ENCODE peak calls at places on chromosome 6, in four cellular contexts. One of them, this sample, is unnamed.

GRCh38 chr6:167764713-167765479 is 61.8 kb upstream of the AFDN start:
- DNase-seq in CD8-positive, alpha-beta memory T cell: no peak
- DNase-seq in spleen: peak; percentile 12
- DNase-seq in NCI-H460: no peak
- DNase-seq in this sample: no peak

GRCh38 chr6:75936682-75937081 is 135.8 kb downstream of the IMPG1 start:
- DNase-seq in spleen: no peak
- DNase-seq in CD8-positive, alpha-beta memory T cell: no peak
- DNase-seq in NCI-H460: no peak
- DNase-seq in this sample: no peak

GRCh38 chr6:44002591-44003344 is 124.5 kb downstream of the MRPL14 start:
- DNase-seq in CD8-positive, alpha-beta memory T cell: peak; percentile 46
- DNase-seq in NCI-H460: no peak
- DNase-seq in spleen: peak; percentile 65
- DNase-seq in this sample: no peak

GRCh38 chr6:4906293-4906941 is 97.4 kb downstream of the RPP40 start:
- DNase-seq in CD8-positive, alpha-beta memory T cell: no peak
- DNase-seq in NCI-H460: no peak
- DNase-seq in spleen: no peak
- DNase-seq in this sample: no peak

GRCh38 chr6:169794317-169795055 is 43.1 kb downstream of the ERMARD start:
- DNase-seq in CD8-positive, alpha-beta memory T cell: no peak
- DNase-seq in NCI-H460: no peak
- DNase-seq in spleen: peak; percentile 51
- DNase-seq in this sample: no peak

GRCh38 chr6:3351105-3351676 is 92.4 kb downstream of the PSMG4 start:
- DNase-seq in spleen: no peak
- DNase-seq in NCI-H460: no peak
- DNase-seq in CD8-positive, alpha-beta memory T cell: no peak
- DNase-seq in this sample: no peak

GRCh38 chr6:161186173-161186769 is 87.6 kb downstream of the AGPAT4 start:
- DNase-seq in spleen: no peak
- DNase-seq in CD8-positive, alpha-beta memory T cell: no peak
- DNase-seq in NCI-H460: no peak
- DNase-seq in this sample: no peak

GRCh38 chr6:68978411-68978810 is 343.3 kb downstream of the ADGRB3 start:
- DNase-seq in NCI-H460: no peak
- DNase-seq in spleen: no peak
- DNase-seq in CD8-positive, alpha-beta memory T cell: no peak
- DNase-seq in this sample: no peak

GRCh38 chr6:27312146-27312949 is at the start of gene POM121L2:
- DNase-seq in NCI-H460: no peak
- DNase-seq in CD8-positive, alpha-beta memory T cell: peak; percentile 63
- DNase-seq in spleen: peak; percentile 78
- DNase-seq in this sample: no peak

GRCh38 chr6:140051521-140052455 is 677.3 kb upstream of the CITED2 start:
- DNase-seq in CD8-positive, alpha-beta memory T cell: no peak
- DNase-seq in NCI-H460: peak; percentile 71
- DNase-seq in spleen: no peak
- DNase-seq in this sample: no peak

GRCh38 chr6:163489584-163489983 is 75.1 kb downstream of the QKI start:
- DNase-seq in CD8-positive, alpha-beta memory T cell: no peak
- DNase-seq in spleen: no peak
- DNase-seq in NCI-H460: no peak
- DNase-seq in this sample: no peak

GRCh38 chr6:14784596-14785360 is 461.1 kb upstream of the JARID2 start:
- DNase-seq in NCI-H460: no peak
- DNase-seq in spleen: no peak
- DNase-seq in CD8-positive, alpha-beta memory T cell: peak; percentile 13
- DNase-seq in this sample: no peak

GRCh38 chr6:158758941-158759479 is 60.2 kb downstream of the EZR start:
- DNase-seq in spleen: no peak
- DNase-seq in CD8-positive, alpha-beta memory T cell: no peak
- DNase-seq in NCI-H460: no peak
- DNase-seq in this sample: no peak

GRCh38 chr6:27966816-27967426 is 9.9 kb downstream of the OR2B6 start:
- DNase-seq in spleen: peak; percentile 67
- DNase-seq in CD8-positive, alpha-beta memory T cell: no peak
- DNase-seq in NCI-H460: no peak
- DNase-seq in this sample: no peak

GRCh38 chr6:20691185-20691584 is 156.9 kb downstream of the CDKAL1 start:
- DNase-seq in NCI-H460: no peak
- DNase-seq in spleen: no peak
- DNase-seq in CD8-positive, alpha-beta memory T cell: no peak
- DNase-seq in this sample: no peak

GRCh38 chr6:79544299-79544927 is 7.2 kb upstream of the LCA5 start:
- DNase-seq in spleen: no peak
- DNase-seq in CD8-positive, alpha-beta memory T cell: no peak
- DNase-seq in NCI-H460: no peak
- DNase-seq in this sample: no peak

GRCh38 chr6:14108571-14109410 is 8.8 kb upstream of the CD83 start:
- DNase-seq in NCI-H460: no peak
- DNase-seq in spleen: peak; percentile 85
- DNase-seq in CD8-positive, alpha-beta memory T cell: peak; percentile 10
- DNase-seq in this sample: no peak

GRCh38 chr6:115540077-115540869 is 520.4 kb downstream of the FRK start:
- DNase-seq in CD8-positive, alpha-beta memory T cell: no peak
- DNase-seq in NCI-H460: no peak
- DNase-seq in spleen: no peak
- DNase-seq in this sample: no peak

GRCh38 chr6:136723780-136724179 is 68.5 kb downstream of the MAP3K5 start:
- DNase-seq in CD8-positive, alpha-beta memory T cell: peak; percentile 7
- DNase-seq in spleen: peak; percentile 82
- DNase-seq in NCI-H460: no peak
- DNase-seq in this sample: no peak

GRCh38 chr6:42030585-42031506 is 19.5 kb upstream of the TAF8 start:
- DNase-seq in spleen: peak; percentile 72
- DNase-seq in NCI-H460: no peak
- DNase-seq in CD8-positive, alpha-beta memory T cell: no peak
- DNase-seq in this sample: no peak

GRCh38 chr6:1313364-1313754 is 1.5 kb downstream of the FOXQ1 start:
- DNase-seq in NCI-H460: no peak
- DNase-seq in CD8-positive, alpha-beta memory T cell: no peak
- DNase-seq in spleen: no peak
- DNase-seq in this sample: no peak

GRCh38 chr6:44869321-44869897 is 458.7 kb upstream of the RUNX2 start:
- DNase-seq in CD8-positive, alpha-beta memory T cell: no peak
- DNase-seq in NCI-H460: no peak
- DNase-seq in spleen: no peak
- DNase-seq in this sample: no peak

GRCh38 chr6:17803409-17803808 is 96.7 kb upstream of the NUP153 start:
- DNase-seq in spleen: no peak
- DNase-seq in NCI-H460: no peak
- DNase-seq in CD8-positive, alpha-beta memory T cell: no peak
- DNase-seq in this sample: no peak

GRCh38 chr6:11366183-11366933 is 133.9 kb upstream of the NEDD9 start:
- DNase-seq in NCI-H460: no peak
- DNase-seq in CD8-positive, alpha-beta memory T cell: no peak
- DNase-seq in spleen: no peak
- DNase-seq in this sample: no peak

GRCh38 chr6:13397359-13398080 is 69.2 kb upstream of the TBC1D7 start:
- DNase-seq in spleen: peak; percentile 88
- DNase-seq in NCI-H460: no peak
- DNase-seq in CD8-positive, alpha-beta memory T cell: no peak
- DNase-seq in this sample: no peak

GRCh38 chr6:21402368-21402767 is 191.2 kb upstream of the SOX4 start:
- DNase-seq in NCI-H460: no peak
- DNase-seq in spleen: no peak
- DNase-seq in CD8-positive, alpha-beta memory T cell: no peak
- DNase-seq in this sample: no peak

GRCh38 chr6:32886674-32887383 is 32.8 kb downstream of the PSMB9 start:
- DNase-seq in CD8-positive, alpha-beta memory T cell: no peak
- DNase-seq in spleen: no peak
- DNase-seq in NCI-H460: no peak
- DNase-seq in this sample: peak; percentile 25

GRCh38 chr6:99434702-99435530 is 9.8 kb upstream of the PNISR start:
- DNase-seq in spleen: no peak
- DNase-seq in CD8-positive, alpha-beta memory T cell: peak; percentile 24
- DNase-seq in NCI-H460: no peak
- DNase-seq in this sample: no peak

GRCh38 chr6:3230275-3231212 is 3.1 kb upstream of the TUBB2B start:
- DNase-seq in NCI-H460: no peak
- DNase-seq in CD8-positive, alpha-beta memory T cell: peak; percentile 15
- DNase-seq in spleen: no peak
- DNase-seq in this sample: no peak

GRCh38 chr6:92667843-92668242 is 751.5 kb downstream of the EPHA7 start:
- DNase-seq in CD8-positive, alpha-beta memory T cell: no peak
- DNase-seq in NCI-H460: no peak
- DNase-seq in spleen: no peak
- DNase-seq in this sample: no peak

This sample was measured in tibial nerve.